ENCODE peak calls at places on chromosomes 6 and 20, in eight cellular contexts. One of them, this sample, is unnamed.

GRCh38 chr20:59984551-59984950 is 26.3 kb downstream of the CDH26 start:
- DNase-seq in hippocampal formation: no peak
- DNase-seq in dermis blood vessel endothelial cell: no peak
- DNase-seq in stimulated activated CD4-positive, alpha-beta T cell treated with anti-CD3 and anti-CD28 coated beads, TNF-alpha, amount 100 ng/mL, for 24 hours: no peak
- DNase-seq in NCI-H774: no peak
- DNase-seq in A549: no peak
- DNase-seq in glutamatergic neuron: no peak
- DNase-seq in caudate nucleus: no peak
- DNase-seq in this sample: no peak

GRCh38 chr6:16322666-16323312 is 84.4 kb downstream of the GMPR start:
- DNase-seq in hippocampal formation: peak
- DNase-seq in dermis blood vessel endothelial cell: no peak
- DNase-seq in stimulated activated CD4-positive, alpha-beta T cell treated with anti-CD3 and anti-CD28 coated beads, TNF-alpha, amount 100 ng/mL, for 24 hours: peak
- DNase-seq in NCI-H774: peak
- DNase-seq in A549: no peak
- DNase-seq in glutamatergic neuron: peak
- DNase-seq in caudate nucleus: no peak
- DNase-seq in this sample: no peak

GRCh38 chr6:154447929-154448328 is 62.6 kb downstream of the CNKSR3 start:
- DNase-seq in hippocampal formation: no peak
- DNase-seq in dermis blood vessel endothelial cell: peak
- DNase-seq in stimulated activated CD4-positive, alpha-beta T cell treated with anti-CD3 and anti-CD28 coated beads, TNF-alpha, amount 100 ng/mL, for 24 hours: no peak
- DNase-seq in NCI-H774: peak
- DNase-seq in A549: no peak
- DNase-seq in glutamatergic neuron: no peak
- DNase-seq in caudate nucleus: no peak
- DNase-seq in this sample: peak

GRCh38 chr6:87078983-87079616 is 15.8 kb downstream of the CGA start:
- DNase-seq in hippocampal formation: no peak
- DNase-seq in dermis blood vessel endothelial cell: peak
- DNase-seq in stimulated activated CD4-positive, alpha-beta T cell treated with anti-CD3 and anti-CD28 coated beads, TNF-alpha, amount 100 ng/mL, for 24 hours: peak
- DNase-seq in NCI-H774: peak
- DNase-seq in A549: peak
- DNase-seq in glutamatergic neuron: peak
- DNase-seq in caudate nucleus: peak
- DNase-seq in this sample: peak

GRCh38 chr6:52305948-52306767 is 21.6 kb upstream of the MCM3 start:
- DNase-seq in hippocampal formation: peak
- DNase-seq in dermis blood vessel endothelial cell: no peak
- DNase-seq in stimulated activated CD4-positive, alpha-beta T cell treated with anti-CD3 and anti-CD28 coated beads, TNF-alpha, amount 100 ng/mL, for 24 hours: no peak
- DNase-seq in NCI-H774: no peak
- DNase-seq in A549: no peak
- DNase-seq in glutamatergic neuron: no peak
- DNase-seq in caudate nucleus: no peak
- DNase-seq in this sample: no peak

GRCh38 chr20:58004900-58005299 is 223.6 kb downstream of the ANKRD60 start:
- DNase-seq in hippocampal formation: no peak
- DNase-seq in dermis blood vessel endothelial cell: no peak
- DNase-seq in stimulated activated CD4-positive, alpha-beta T cell treated with anti-CD3 and anti-CD28 coated beads, TNF-alpha, amount 100 ng/mL, for 24 hours: no peak
- DNase-seq in NCI-H774: no peak
- DNase-seq in A549: no peak
- DNase-seq in glutamatergic neuron: no peak
- DNase-seq in caudate nucleus: no peak
- DNase-seq in this sample: no peak

GRCh38 chr6:70956451-70957283 is at the start of gene B3GAT2:
- DNase-seq in hippocampal formation: no peak
- DNase-seq in dermis blood vessel endothelial cell: peak
- DNase-seq in stimulated activated CD4-positive, alpha-beta T cell treated with anti-CD3 and anti-CD28 coated beads, TNF-alpha, amount 100 ng/mL, for 24 hours: peak
- DNase-seq in NCI-H774: no peak
- DNase-seq in A549: no peak
- DNase-seq in glutamatergic neuron: peak
- DNase-seq in caudate nucleus: no peak
- DNase-seq in this sample: peak

GRCh38 chr6:1679691-1680068 is 70.0 kb downstream of the FOXC1 start:
- DNase-seq in hippocampal formation: no peak
- DNase-seq in dermis blood vessel endothelial cell: peak
- DNase-seq in stimulated activated CD4-positive, alpha-beta T cell treated with anti-CD3 and anti-CD28 coated beads, TNF-alpha, amount 100 ng/mL, for 24 hours: no peak
- DNase-seq in NCI-H774: peak
- DNase-seq in A549: no peak
- DNase-seq in glutamatergic neuron: no peak
- DNase-seq in caudate nucleus: no peak
- DNase-seq in this sample: no peak

GRCh38 chr20:63102720-63103375 is 96.1 kb upstream of the BHLHE23 start:
- DNase-seq in hippocampal formation: no peak
- DNase-seq in dermis blood vessel endothelial cell: peak
- DNase-seq in stimulated activated CD4-positive, alpha-beta T cell treated with anti-CD3 and anti-CD28 coated beads, TNF-alpha, amount 100 ng/mL, for 24 hours: peak
- DNase-seq in NCI-H774: no peak
- DNase-seq in A549: peak
- DNase-seq in glutamatergic neuron: peak
- DNase-seq in caudate nucleus: no peak
- DNase-seq in this sample: peak

GRCh38 chr6:20319520-20320357 is 81.9 kb upstream of the E2F3 start:
- DNase-seq in hippocampal formation: no peak
- DNase-seq in dermis blood vessel endothelial cell: no peak
- DNase-seq in stimulated activated CD4-positive, alpha-beta T cell treated with anti-CD3 and anti-CD28 coated beads, TNF-alpha, amount 100 ng/mL, for 24 hours: peak
- DNase-seq in NCI-H774: no peak
- DNase-seq in A549: no peak
- DNase-seq in glutamatergic neuron: no peak
- DNase-seq in caudate nucleus: no peak
- DNase-seq in this sample: no peak

GRCh38 chr6:54801669-54802068 is 44.9 kb upstream of the FAM83B start:
- DNase-seq in hippocampal formation: no peak
- DNase-seq in dermis blood vessel endothelial cell: peak
- DNase-seq in stimulated activated CD4-positive, alpha-beta T cell treated with anti-CD3 and anti-CD28 coated beads, TNF-alpha, amount 100 ng/mL, for 24 hours: no peak
- DNase-seq in NCI-H774: no peak
- DNase-seq in A549: no peak
- DNase-seq in glutamatergic neuron: no peak
- DNase-seq in caudate nucleus: no peak
- DNase-seq in this sample: no peak

GRCh38 chr6:169188051-169188863 is 65.4 kb downstream of the THBS2 start:
- DNase-seq in hippocampal formation: no peak
- DNase-seq in dermis blood vessel endothelial cell: no peak
- DNase-seq in stimulated activated CD4-positive, alpha-beta T cell treated with anti-CD3 and anti-CD28 coated beads, TNF-alpha, amount 100 ng/mL, for 24 hours: no peak
- DNase-seq in NCI-H774: peak
- DNase-seq in A549: no peak
- DNase-seq in glutamatergic neuron: no peak
- DNase-seq in caudate nucleus: no peak
- DNase-seq in this sample: no peak

GRCh38 chr6:154706389-154706788 is 26.8 kb upstream of the SCAF8 start:
- DNase-seq in hippocampal formation: no peak
- DNase-seq in dermis blood vessel endothelial cell: no peak
- DNase-seq in stimulated activated CD4-positive, alpha-beta T cell treated with anti-CD3 and anti-CD28 coated beads, TNF-alpha, amount 100 ng/mL, for 24 hours: no peak
- DNase-seq in NCI-H774: no peak
- DNase-seq in A549: no peak
- DNase-seq in glutamatergic neuron: no peak
- DNase-seq in caudate nucleus: no peak
- DNase-seq in this sample: no peak

GRCh38 chr6:16770701-16771569 is 9.7 kb upstream of the ATXN1 start:
- DNase-seq in hippocampal formation: peak
- DNase-seq in dermis blood vessel endothelial cell: peak
- DNase-seq in stimulated activated CD4-positive, alpha-beta T cell treated with anti-CD3 and anti-CD28 coated beads, TNF-alpha, amount 100 ng/mL, for 24 hours: peak
- DNase-seq in NCI-H774: peak
- DNase-seq in A549: peak
- DNase-seq in glutamatergic neuron: peak
- DNase-seq in caudate nucleus: peak
- DNase-seq in this sample: peak

GRCh38 chr6:85049282-85049681 is 284.9 kb upstream of the TBX18 start:
- DNase-seq in hippocampal formation: no peak
- DNase-seq in dermis blood vessel endothelial cell: peak
- DNase-seq in stimulated activated CD4-positive, alpha-beta T cell treated with anti-CD3 and anti-CD28 coated beads, TNF-alpha, amount 100 ng/mL, for 24 hours: no peak
- DNase-seq in NCI-H774: no peak
- DNase-seq in A549: no peak
- DNase-seq in glutamatergic neuron: no peak
- DNase-seq in caudate nucleus: no peak
- DNase-seq in this sample: no peak

GRCh38 chr20:63472159-63472811 is at the start of gene KCNQ2:
- DNase-seq in hippocampal formation: no peak
- DNase-seq in dermis blood vessel endothelial cell: no peak
- DNase-seq in stimulated activated CD4-positive, alpha-beta T cell treated with anti-CD3 and anti-CD28 coated beads, TNF-alpha, amount 100 ng/mL, for 24 hours: no peak
- DNase-seq in NCI-H774: no peak
- DNase-seq in A549: no peak
- DNase-seq in glutamatergic neuron: peak
- DNase-seq in caudate nucleus: no peak
- DNase-seq in this sample: peak

GRCh38 chr6:96923871-96924493 is 546 bp upstream of the KLHL32 start:
- DNase-seq in hippocampal formation: peak
- DNase-seq in dermis blood vessel endothelial cell: peak
- DNase-seq in stimulated activated CD4-positive, alpha-beta T cell treated with anti-CD3 and anti-CD28 coated beads, TNF-alpha, amount 100 ng/mL, for 24 hours: no peak
- DNase-seq in NCI-H774: no peak
- DNase-seq in A549: no peak
- DNase-seq in glutamatergic neuron: no peak
- DNase-seq in caudate nucleus: no peak
- DNase-seq in this sample: peak

GRCh38 chr6:52635049-52635577 is 35.8 kb upstream of the TMEM14A start:
- DNase-seq in hippocampal formation: no peak
- DNase-seq in dermis blood vessel endothelial cell: peak
- DNase-seq in stimulated activated CD4-positive, alpha-beta T cell treated with anti-CD3 and anti-CD28 coated beads, TNF-alpha, amount 100 ng/mL, for 24 hours: peak
- DNase-seq in NCI-H774: no peak
- DNase-seq in A549: no peak
- DNase-seq in glutamatergic neuron: no peak
- DNase-seq in caudate nucleus: no peak
- DNase-seq in this sample: no peak

GRCh38 chr6:129312865-129313264 is 397.1 kb downstream of the ARHGAP18 start:
- DNase-seq in hippocampal formation: no peak
- DNase-seq in dermis blood vessel endothelial cell: no peak
- DNase-seq in stimulated activated CD4-positive, alpha-beta T cell treated with anti-CD3 and anti-CD28 coated beads, TNF-alpha, amount 100 ng/mL, for 24 hours: no peak
- DNase-seq in NCI-H774: no peak
- DNase-seq in A549: peak
- DNase-seq in glutamatergic neuron: no peak
- DNase-seq in caudate nucleus: no peak
- DNase-seq in this sample: no peak

GRCh38 chr6:167806061-167806700 is 20.5 kb upstream of the AFDN start:
- DNase-seq in hippocampal formation: no peak
- DNase-seq in dermis blood vessel endothelial cell: no peak
- DNase-seq in stimulated activated CD4-positive, alpha-beta T cell treated with anti-CD3 and anti-CD28 coated beads, TNF-alpha, amount 100 ng/mL, for 24 hours: no peak
- DNase-seq in NCI-H774: no peak
- DNase-seq in A549: no peak
- DNase-seq in glutamatergic neuron: no peak
- DNase-seq in caudate nucleus: no peak
- DNase-seq in this sample: no peak

GRCh38 chr6:30824698-30825097 is 59.6 kb upstream of the DDR1 start:
- DNase-seq in hippocampal formation: no peak
- DNase-seq in dermis blood vessel endothelial cell: no peak
- DNase-seq in stimulated activated CD4-positive, alpha-beta T cell treated with anti-CD3 and anti-CD28 coated beads, TNF-alpha, amount 100 ng/mL, for 24 hours: no peak
- DNase-seq in NCI-H774: no peak
- DNase-seq in A549: no peak
- DNase-seq in glutamatergic neuron: no peak
- DNase-seq in caudate nucleus: no peak
- DNase-seq in this sample: no peak

GRCh38 chr20:44209691-44210421 is 715 bp downstream of the OSER1 start:
- DNase-seq in hippocampal formation: no peak
- DNase-seq in dermis blood vessel endothelial cell: peak
- DNase-seq in stimulated activated CD4-positive, alpha-beta T cell treated with anti-CD3 and anti-CD28 coated beads, TNF-alpha, amount 100 ng/mL, for 24 hours: no peak
- DNase-seq in NCI-H774: no peak
- DNase-seq in A549: no peak
- DNase-seq in glutamatergic neuron: no peak
- DNase-seq in caudate nucleus: no peak
- DNase-seq in this sample: peak

GRCh38 chr6:150747155-150747554 is 118.3 kb upstream of the MTHFD1L start:
- DNase-seq in hippocampal formation: no peak
- DNase-seq in dermis blood vessel endothelial cell: no peak
- DNase-seq in stimulated activated CD4-positive, alpha-beta T cell treated with anti-CD3 and anti-CD28 coated beads, TNF-alpha, amount 100 ng/mL, for 24 hours: no peak
- DNase-seq in NCI-H774: no peak
- DNase-seq in A549: no peak
- DNase-seq in glutamatergic neuron: no peak
- DNase-seq in caudate nucleus: no peak
- DNase-seq in this sample: no peak

GRCh38 chr20:46501337-46501942 is 11.9 kb downstream of the ZNF334 start:
- DNase-seq in hippocampal formation: no peak
- DNase-seq in dermis blood vessel endothelial cell: no peak
- DNase-seq in stimulated activated CD4-positive, alpha-beta T cell treated with anti-CD3 and anti-CD28 coated beads, TNF-alpha, amount 100 ng/mL, for 24 hours: no peak
- DNase-seq in NCI-H774: no peak
- DNase-seq in A549: no peak
- DNase-seq in glutamatergic neuron: no peak
- DNase-seq in caudate nucleus: no peak
- DNase-seq in this sample: no peak

GRCh38 chr6:35302604-35303218 is 5.1 kb downstream of the DEF6 start:
- DNase-seq in hippocampal formation: no peak
- DNase-seq in dermis blood vessel endothelial cell: peak
- DNase-seq in stimulated activated CD4-positive, alpha-beta T cell treated with anti-CD3 and anti-CD28 coated beads, TNF-alpha, amount 100 ng/mL, for 24 hours: peak
- DNase-seq in NCI-H774: no peak
- DNase-seq in A549: no peak
- DNase-seq in glutamatergic neuron: no peak
- DNase-seq in caudate nucleus: no peak
- DNase-seq in this sample: peak

GRCh38 chr6:105606871-105607421 is 204.1 kb upstream of the PREP start:
- DNase-seq in hippocampal formation: no peak
- DNase-seq in dermis blood vessel endothelial cell: no peak
- DNase-seq in stimulated activated CD4-positive, alpha-beta T cell treated with anti-CD3 and anti-CD28 coated beads, TNF-alpha, amount 100 ng/mL, for 24 hours: no peak
- DNase-seq in NCI-H774: no peak
- DNase-seq in A549: no peak
- DNase-seq in glutamatergic neuron: peak
- DNase-seq in caudate nucleus: no peak
- DNase-seq in this sample: no peak